ENCODE peak calls at places on chromosomes 7 and 10, in seven cellular contexts. One of them, this sample, is unnamed.

GRCh38 chr10:97920865-97921264 is 71.2 kb downstream of the GOLGA7B start:
- DNase-seq in LNCaP clone FGC: no peak
- DNase-seq in endodermal cell: no peak
- DNase-seq in cardiac muscle cell: no peak
- DNase-seq in sigmoid colon: no peak
- DNase-seq in endothelial cell of umbilical vein: no peak
- DNase-seq in choroid plexus epithelial cell: no peak
- DNase-seq in this sample: no peak

GRCh38 chr7:151275813-151276577 is 27.5 kb upstream of the SMARCD3 start:
- DNase-seq in LNCaP clone FGC: no peak
- DNase-seq in endodermal cell: peak
- DNase-seq in cardiac muscle cell: no peak
- DNase-seq in sigmoid colon: no peak
- DNase-seq in endothelial cell of umbilical vein: no peak
- DNase-seq in choroid plexus epithelial cell: no peak
- DNase-seq in this sample: no peak

GRCh38 chr10:125799446-125799845 is 23.6 kb downstream of the UROS start:
- DNase-seq in LNCaP clone FGC: no peak
- DNase-seq in endodermal cell: no peak
- DNase-seq in cardiac muscle cell: no peak
- DNase-seq in sigmoid colon: no peak
- DNase-seq in endothelial cell of umbilical vein: no peak
- DNase-seq in choroid plexus epithelial cell: no peak
- DNase-seq in this sample: no peak

GRCh38 chr7:21967500-21968099 is 21.9 kb upstream of the CDCA7L start:
- DNase-seq in LNCaP clone FGC: no peak
- DNase-seq in endodermal cell: no peak
- DNase-seq in cardiac muscle cell: no peak
- DNase-seq in sigmoid colon: no peak
- DNase-seq in endothelial cell of umbilical vein: no peak
- DNase-seq in choroid plexus epithelial cell: peak
- DNase-seq in this sample: peak

GRCh38 chr7:100655908-100656674 is at the start of gene ACTL6B:
- DNase-seq in LNCaP clone FGC: no peak
- DNase-seq in endodermal cell: peak
- DNase-seq in cardiac muscle cell: peak
- DNase-seq in sigmoid colon: no peak
- DNase-seq in endothelial cell of umbilical vein: peak
- DNase-seq in choroid plexus epithelial cell: peak
- DNase-seq in this sample: no peak

GRCh38 chr7:1902231-1902855 is 232.3 kb downstream of the ELFN1 start:
- DNase-seq in LNCaP clone FGC: no peak
- DNase-seq in endodermal cell: no peak
- DNase-seq in cardiac muscle cell: peak
- DNase-seq in sigmoid colon: peak
- DNase-seq in endothelial cell of umbilical vein: no peak
- DNase-seq in choroid plexus epithelial cell: no peak
- DNase-seq in this sample: no peak

GRCh38 chr10:103711351-103711994 is 143.9 kb downstream of the SH3PXD2A start:
- DNase-seq in LNCaP clone FGC: no peak
- DNase-seq in endodermal cell: peak
- DNase-seq in cardiac muscle cell: no peak
- DNase-seq in sigmoid colon: no peak
- DNase-seq in endothelial cell of umbilical vein: no peak
- DNase-seq in choroid plexus epithelial cell: no peak
- DNase-seq in this sample: no peak

GRCh38 chr7:89077992-89078391 is 282.5 kb upstream of the TEX47 start:
- DNase-seq in LNCaP clone FGC: no peak
- DNase-seq in endodermal cell: no peak
- DNase-seq in cardiac muscle cell: no peak
- DNase-seq in sigmoid colon: no peak
- DNase-seq in endothelial cell of umbilical vein: no peak
- DNase-seq in choroid plexus epithelial cell: no peak
- DNase-seq in this sample: no peak

GRCh38 chr10:100222529-100222928 is 6.9 kb downstream of the CHUK start:
- DNase-seq in LNCaP clone FGC: no peak
- DNase-seq in endodermal cell: no peak
- DNase-seq in cardiac muscle cell: no peak
- DNase-seq in sigmoid colon: no peak
- DNase-seq in endothelial cell of umbilical vein: no peak
- DNase-seq in choroid plexus epithelial cell: no peak
- DNase-seq in this sample: no peak

GRCh38 chr10:124063736-124064135 is 29.7 kb downstream of the CHST15 start:
- DNase-seq in LNCaP clone FGC: peak
- DNase-seq in endodermal cell: no peak
- DNase-seq in cardiac muscle cell: no peak
- DNase-seq in sigmoid colon: peak
- DNase-seq in endothelial cell of umbilical vein: peak
- DNase-seq in choroid plexus epithelial cell: peak
- DNase-seq in this sample: no peak

DNA sequence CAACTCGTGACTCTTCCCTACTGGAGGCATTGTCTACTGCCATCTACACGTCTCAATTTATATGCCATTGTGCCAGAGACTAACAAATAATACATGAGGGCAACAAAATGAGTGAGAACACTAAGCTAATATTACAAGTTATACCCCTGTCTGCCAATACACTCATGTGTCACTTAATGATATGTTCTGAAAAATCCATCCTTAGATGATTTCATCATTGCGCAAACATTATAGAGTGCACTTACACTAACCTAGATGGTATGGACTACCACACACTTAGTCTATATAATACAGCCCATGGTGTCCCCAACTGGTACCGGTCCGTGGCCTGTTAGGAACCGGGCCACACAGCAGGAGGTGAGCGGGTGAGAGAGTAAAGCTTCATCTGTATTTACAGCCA is 64.3 kb upstream of the CTNNA3 start:
- DNase-seq in LNCaP clone FGC: no peak
- DNase-seq in endodermal cell: no peak
- DNase-seq in cardiac muscle cell: no peak
- DNase-seq in sigmoid colon: no peak
- DNase-seq in endothelial cell of umbilical vein: no peak
- DNase-seq in choroid plexus epithelial cell: no peak
- DNase-seq in this sample: no peak
- TF ChIP-seq CTCF in LNCaP clone FGC: no peak
- TF ChIP-seq CTCF in endodermal cell: no peak
- TF ChIP-seq CTCF in cardiac muscle cell: no peak
- TF ChIP-seq CTCF in sigmoid colon: no peak
- TF ChIP-seq CTCF in endothelial cell of umbilical vein: no peak
- TF ChIP-seq CTCF in choroid plexus epithelial cell: no peak
- TF ChIP-seq CTCF in this sample: no peak

GRCh38 chr10:24992512-24993133 is 23.3 kb downstream of the ENKUR start:
- DNase-seq in LNCaP clone FGC: no peak
- DNase-seq in endodermal cell: no peak
- DNase-seq in cardiac muscle cell: no peak
- DNase-seq in sigmoid colon: no peak
- DNase-seq in endothelial cell of umbilical vein: no peak
- DNase-seq in choroid plexus epithelial cell: no peak
- DNase-seq in this sample: no peak

GRCh38 chr10:24988831-24989769 is 26.9 kb downstream of the ENKUR start:
- DNase-seq in LNCaP clone FGC: no peak
- DNase-seq in endodermal cell: no peak
- DNase-seq in cardiac muscle cell: peak
- DNase-seq in sigmoid colon: no peak
- DNase-seq in endothelial cell of umbilical vein: no peak
- DNase-seq in choroid plexus epithelial cell: no peak
- DNase-seq in this sample: no peak

GRCh38 chr10:24991298-24991697 is 24.7 kb downstream of the ENKUR start:
- DNase-seq in LNCaP clone FGC: no peak
- DNase-seq in endodermal cell: no peak
- DNase-seq in cardiac muscle cell: no peak
- DNase-seq in sigmoid colon: no peak
- DNase-seq in endothelial cell of umbilical vein: no peak
- DNase-seq in choroid plexus epithelial cell: no peak
- DNase-seq in this sample: no peak

GRCh38 chr10:24993237-24993958 is 22.6 kb downstream of the ENKUR start:
- DNase-seq in LNCaP clone FGC: no peak
- DNase-seq in endodermal cell: no peak
- DNase-seq in cardiac muscle cell: no peak
- DNase-seq in sigmoid colon: no peak
- DNase-seq in endothelial cell of umbilical vein: no peak
- DNase-seq in choroid plexus epithelial cell: peak
- DNase-seq in this sample: no peak

DNA sequence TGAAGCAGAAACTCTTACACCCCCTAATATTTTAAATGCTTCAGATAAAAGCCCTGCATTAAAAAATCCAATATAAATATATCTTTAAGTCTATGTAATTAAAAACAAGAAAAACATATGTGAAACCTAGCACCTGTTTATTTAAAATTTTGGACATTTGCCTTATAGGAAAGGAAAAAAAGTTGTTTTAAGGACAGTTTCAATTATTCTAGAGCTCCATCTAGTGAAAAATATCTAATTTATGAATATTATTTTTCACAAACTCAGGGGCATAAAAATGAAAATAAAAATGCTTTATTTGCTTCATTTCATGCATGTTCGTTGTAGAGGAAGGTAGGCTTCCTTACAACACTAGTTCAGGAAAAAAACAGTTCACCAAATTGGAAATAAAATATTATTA is 26.1 kb downstream of the ENKUR start:
- DNase-seq in LNCaP clone FGC: no peak
- DNase-seq in endodermal cell: no peak
- DNase-seq in cardiac muscle cell: no peak
- DNase-seq in sigmoid colon: no peak
- DNase-seq in endothelial cell of umbilical vein: peak
- DNase-seq in choroid plexus epithelial cell: peak
- DNase-seq in this sample: no peak
- TF ChIP-seq CTCF in LNCaP clone FGC: no peak
- TF ChIP-seq CTCF in endodermal cell: no peak
- TF ChIP-seq CTCF in cardiac muscle cell: peak
- TF ChIP-seq CTCF in sigmoid colon: no peak
- TF ChIP-seq CTCF in endothelial cell of umbilical vein: no peak
- TF ChIP-seq CTCF in choroid plexus epithelial cell: peak
- TF ChIP-seq CTCF in this sample: no peak

GRCh38 chr7:80153446-80153845 is 18.8 kb downstream of the GNAI1 start:
- DNase-seq in LNCaP clone FGC: no peak
- DNase-seq in endodermal cell: no peak
- DNase-seq in cardiac muscle cell: no peak
- DNase-seq in sigmoid colon: no peak
- DNase-seq in endothelial cell of umbilical vein: no peak
- DNase-seq in choroid plexus epithelial cell: peak
- DNase-seq in this sample: no peak
- TF ChIP-seq CTCF in LNCaP clone FGC: no peak
- TF ChIP-seq CTCF in endodermal cell: no peak
- TF ChIP-seq CTCF in cardiac muscle cell: no peak
- TF ChIP-seq CTCF in sigmoid colon: no peak
- TF ChIP-seq CTCF in endothelial cell of umbilical vein: no peak
- TF ChIP-seq CTCF in choroid plexus epithelial cell: no peak
- TF ChIP-seq CTCF in this sample: no peak

DNA sequence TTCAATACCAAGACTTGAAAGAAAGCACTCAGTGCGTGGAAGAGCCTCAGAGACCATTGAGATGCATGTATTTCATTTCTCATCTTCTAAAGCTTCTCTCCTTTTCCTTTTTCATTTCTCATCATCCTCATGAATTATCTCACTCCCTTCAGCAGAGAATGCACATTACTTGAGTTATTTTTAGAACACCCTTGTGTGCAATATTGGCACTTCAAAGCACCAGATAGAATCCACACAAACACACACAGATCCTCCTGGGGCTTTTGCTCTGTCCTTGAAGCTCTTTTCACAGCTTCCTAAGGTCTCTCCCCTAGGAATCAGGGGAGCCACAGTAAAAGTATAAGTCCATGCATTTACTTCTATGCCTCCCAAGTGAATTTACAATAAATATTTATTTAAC is 18.3 kb downstream of the DGKI start:
- DNase-seq in LNCaP clone FGC: no peak
- DNase-seq in endodermal cell: no peak
- DNase-seq in cardiac muscle cell: peak
- DNase-seq in sigmoid colon: no peak
- DNase-seq in endothelial cell of umbilical vein: no peak
- DNase-seq in choroid plexus epithelial cell: no peak
- DNase-seq in this sample: no peak
- TF ChIP-seq CTCF in LNCaP clone FGC: no peak
- TF ChIP-seq CTCF in endodermal cell: no peak
- TF ChIP-seq CTCF in cardiac muscle cell: no peak
- TF ChIP-seq CTCF in sigmoid colon: no peak
- TF ChIP-seq CTCF in endothelial cell of umbilical vein: no peak
- TF ChIP-seq CTCF in choroid plexus epithelial cell: no peak
- TF ChIP-seq CTCF in this sample: no peak

DNA sequence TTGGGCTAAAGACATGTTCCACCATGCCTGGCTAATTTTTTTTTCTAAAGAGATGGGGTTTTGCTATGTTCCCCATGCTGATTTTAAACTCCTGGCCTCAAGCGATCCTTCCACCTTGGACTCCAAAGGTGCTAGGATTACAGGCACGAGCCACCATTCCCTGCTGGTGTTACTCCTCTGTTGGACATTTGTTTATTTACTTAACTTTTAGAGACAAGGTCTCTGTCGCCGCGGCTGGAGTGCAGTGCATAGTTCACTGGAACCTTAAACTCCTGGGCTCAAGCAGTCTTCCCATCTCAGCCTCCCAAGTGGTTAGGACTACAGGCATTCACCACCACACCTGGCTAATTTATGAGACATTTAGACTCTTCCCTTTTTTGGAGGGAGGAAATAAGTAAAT is 38.9 kb downstream of the CCAR1 start:
- DNase-seq in LNCaP clone FGC: no peak
- DNase-seq in endodermal cell: no peak
- DNase-seq in cardiac muscle cell: no peak
- DNase-seq in sigmoid colon: no peak
- DNase-seq in endothelial cell of umbilical vein: no peak
- DNase-seq in choroid plexus epithelial cell: no peak
- DNase-seq in this sample: no peak
- TF ChIP-seq CTCF in LNCaP clone FGC: no peak
- TF ChIP-seq CTCF in endodermal cell: no peak
- TF ChIP-seq CTCF in cardiac muscle cell: no peak
- TF ChIP-seq CTCF in sigmoid colon: no peak
- TF ChIP-seq CTCF in endothelial cell of umbilical vein: no peak
- TF ChIP-seq CTCF in choroid plexus epithelial cell: no peak
- TF ChIP-seq CTCF in this sample: no peak

GRCh38 chr10:95413608-95414007 is 122.8 kb upstream of the PDLIM1 start:
- DNase-seq in LNCaP clone FGC: no peak
- DNase-seq in endodermal cell: no peak
- DNase-seq in cardiac muscle cell: no peak
- DNase-seq in sigmoid colon: no peak
- DNase-seq in endothelial cell of umbilical vein: no peak
- DNase-seq in choroid plexus epithelial cell: no peak
- DNase-seq in this sample: no peak
- TF ChIP-seq CTCF in LNCaP clone FGC: no peak
- TF ChIP-seq CTCF in endodermal cell: no peak
- TF ChIP-seq CTCF in cardiac muscle cell: no peak
- TF ChIP-seq CTCF in sigmoid colon: no peak
- TF ChIP-seq CTCF in endothelial cell of umbilical vein: no peak
- TF ChIP-seq CTCF in choroid plexus epithelial cell: no peak
- TF ChIP-seq CTCF in this sample: no peak

This sample was measured in Calu3.